ENCODE peak calls at places on chromosomes 4 and X, in eight cellular contexts. Y, N, X, J, G, R, K and W are unnamed samples.

GRCh38 chr4:15171725-15172124 is 169.4 kb downstream of the CPEB2 start:
- DNase-seq in Y (no peak), N (no peak), X (no peak), J (no peak), G (no peak), R (no peak), K (no peak), W (no peak)

GRCh38 chrX:153200462-153200861 is 21.4 kb downstream of the MAGEA1 start:
- DNase-seq in Y (no peak), N (no peak), X (no peak), J (no peak), G (no peak), R (no peak), K (no peak), W (no peak)

GRCh38 chr4:7335363-7336066 is 99.2 kb downstream of the PSAPL1 start:
- DNase-seq in Y (peak), N (peak), X (peak), J (peak), G (peak), R (peak), K (peak), W (peak)

GRCh38 chr4:159046683-159047082 is 56.2 kb upstream of the RAPGEF2 start:
- DNase-seq in Y (no peak), N (peak), X (no peak), J (no peak), G (no peak), R (no peak), K (no peak), W (no peak)

GRCh38 chr4:55346851-55347255 is 811 bp downstream of the SRD5A3 start:
- DNase-seq in Y (no peak), N (no peak), X (no peak), J (no peak), G (no peak), R (no peak), K (no peak), W (no peak)

GRCh38 chrX:104913348-104913747 is 307.1 kb downstream of the TEX13A start:
- DNase-seq in Y (peak), N (peak), X (peak), J (peak), G (peak), R (no peak), K (peak), W (peak)

GRCh38 chr4:160026720-160027119 is 923.8 kb downstream of the RAPGEF2 start:
- DNase-seq in Y (no peak), N (peak), X (peak), J (peak), G (no peak), R (peak), K (peak), W (no peak)

GRCh38 chr4:126957555-126958440 is 675.0 kb upstream of the INTU start:
- DNase-seq in Y (no peak), N (no peak), X (no peak), J (no peak), G (no peak), R (no peak), K (no peak), W (no peak)

GRCh38 chrX:136204571-136204970 is 46.6 kb downstream of the MAP7D3 start:
- DNase-seq in Y (peak), N (no peak), X (peak), J (peak), G (no peak), R (no peak), K (no peak), W (no peak)

GRCh38 chrX:154373340-154374306 is 811 bp downstream of the FLNA start:
- DNase-seq in Y (peak), N (peak), X (peak), J (peak), G (no peak), R (peak), K (no peak), W (no peak)

GRCh38 chrX:48905090-48905790 is 6.2 kb downstream of the SLC35A2 start:
- DNase-seq in Y (no peak), N (no peak), X (no peak), J (no peak), G (no peak), R (no peak), K (no peak), W (no peak)

GRCh38 chr4:126715067-126715466 is 917.7 kb upstream of the INTU start:
- DNase-seq in Y (no peak), N (no peak), X (no peak), J (peak), G (no peak), R (no peak), K (no peak), W (no peak)

GRCh38 chr4:124230268-124230667 is 482.3 kb downstream of the ANKRD50 start:
- DNase-seq in Y (no peak), N (no peak), X (peak), J (peak), G (no peak), R (no peak), K (no peak), W (no peak)

GRCh38 chr4:34200535-34200934 is 2043.8 kb downstream of the ARAP2 start:
- DNase-seq in Y (no peak), N (no peak), X (no peak), J (no peak), G (no peak), R (no peak), K (no peak), W (no peak)

GRCh38 chr4:176653406-176654220 is 139.1 kb downstream of the VEGFC start:
- DNase-seq in Y (no peak), N (no peak), X (no peak), J (no peak), G (no peak), R (no peak), K (no peak), W (no peak)

GRCh38 chrX:17944833-17945497 is 83.9 kb upstream of the RAI2 start:
- DNase-seq in Y (peak), N (peak), X (peak), J (peak), G (peak), R (no peak), K (peak), W (peak)

GRCh38 chr4:25795566-25796454 is 67.0 kb downstream of the SEL1L3 start:
- DNase-seq in Y (peak), N (peak), X (peak), J (peak), G (no peak), R (no peak), K (no peak), W (no peak)

GRCh38 chrX:74911494-74911893 is 13.8 kb downstream of the NEXMIF start:
- DNase-seq in Y (no peak), N (no peak), X (no peak), J (no peak), G (no peak), R (no peak), K (no peak), W (no peak)

GRCh38 chr4:126850286-126850685 is 782.5 kb upstream of the INTU start:
- DNase-seq in Y (no peak), N (peak), X (peak), J (no peak), G (peak), R (peak), K (no peak), W (no peak)

GRCh38 chrX:54473993-54474859 is 21.8 kb downstream of the FGD1 start:
- DNase-seq in Y (no peak), N (no peak), X (peak), J (no peak), G (no peak), R (no peak), K (no peak), W (no peak)

GRCh38 chr4:173436149-173436579 is 37.2 kb upstream of the SCRG1 start:
- DNase-seq in Y (peak), N (peak), X (no peak), J (peak), G (no peak), R (no peak), K (no peak), W (no peak)

GRCh38 chr4:111595456-111595855 is 549.8 kb upstream of the FAM241A start:
- DNase-seq in Y (no peak), N (no peak), X (no peak), J (no peak), G (no peak), R (no peak), K (no peak), W (no peak)

GRCh38 chrX:295136-295535 is 14.0 kb downstream of the PLCXD1 start:
- DNase-seq in Y (no peak), N (no peak), X (no peak), J (no peak), G (no peak), R (no peak), K (no peak), W (no peak)

GRCh38 chr4:122783301-122784215 is 43.1 kb upstream of the FGF2 start:
- DNase-seq in Y (peak), N (peak), X (peak), J (peak), G (no peak), R (peak), K (no peak), W (no peak)

GRCh38 chrX:40550069-40550468 is 30.7 kb upstream of the ATP6AP2 start:
- DNase-seq in Y (no peak), N (no peak), X (no peak), J (no peak), G (peak), R (no peak), K (no peak), W (no peak)

GRCh38 chr4:187547281-187547680 is 448.3 kb upstream of the ZFP42 start:
- DNase-seq in Y (no peak), N (peak), X (no peak), J (no peak), G (no peak), R (no peak), K (no peak), W (no peak)

GRCh38 chrX:67673741-67674274 is 130.0 kb downstream of the AR start:
- DNase-seq in Y (no peak), N (no peak), X (no peak), J (no peak), G (no peak), R (no peak), K (no peak), W (no peak)

DNA sequence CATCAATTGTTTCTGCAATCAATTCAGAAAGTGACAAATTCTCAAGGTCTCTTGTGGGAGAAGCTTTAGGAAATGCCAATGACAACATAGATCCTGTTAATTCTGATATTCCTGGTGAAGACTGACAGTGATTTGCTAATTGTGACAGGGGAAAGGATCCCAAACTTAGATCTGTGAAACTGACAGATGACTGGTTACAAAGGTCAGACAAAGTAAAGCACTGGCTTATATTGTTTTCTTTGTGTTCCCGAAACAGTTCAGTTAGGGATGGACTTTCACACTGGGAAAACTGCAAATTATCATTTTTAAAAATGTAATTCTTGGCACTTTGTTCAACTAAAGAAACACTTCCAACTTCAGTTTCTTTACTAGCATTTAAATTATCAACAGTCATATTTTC is 30.1 kb downstream of the NAT8L start:
- DNase-seq in Y (no peak), N (no peak), X (no peak), J (no peak), G (no peak), R (no peak), K (no peak), W (no peak)
- TF ChIP-seq CTCF in Y (no peak), N (no peak), X (no peak), J (no peak), G (no peak), R (no peak), K (no peak), W (no peak)

GRCh38 chr4:141131738-141132688 is 1.3 kb downstream of the RNF150 start:
- DNase-seq in Y (peak), N (peak), X (no peak), J (peak), G (no peak), R (no peak), K (no peak), W (no peak)
- TF ChIP-seq EZH2phosphoT487 in Y (peak), N (no peak), X (peak), J (no peak), G (no peak), R (no peak), K (no peak), W (no peak)

DNA sequence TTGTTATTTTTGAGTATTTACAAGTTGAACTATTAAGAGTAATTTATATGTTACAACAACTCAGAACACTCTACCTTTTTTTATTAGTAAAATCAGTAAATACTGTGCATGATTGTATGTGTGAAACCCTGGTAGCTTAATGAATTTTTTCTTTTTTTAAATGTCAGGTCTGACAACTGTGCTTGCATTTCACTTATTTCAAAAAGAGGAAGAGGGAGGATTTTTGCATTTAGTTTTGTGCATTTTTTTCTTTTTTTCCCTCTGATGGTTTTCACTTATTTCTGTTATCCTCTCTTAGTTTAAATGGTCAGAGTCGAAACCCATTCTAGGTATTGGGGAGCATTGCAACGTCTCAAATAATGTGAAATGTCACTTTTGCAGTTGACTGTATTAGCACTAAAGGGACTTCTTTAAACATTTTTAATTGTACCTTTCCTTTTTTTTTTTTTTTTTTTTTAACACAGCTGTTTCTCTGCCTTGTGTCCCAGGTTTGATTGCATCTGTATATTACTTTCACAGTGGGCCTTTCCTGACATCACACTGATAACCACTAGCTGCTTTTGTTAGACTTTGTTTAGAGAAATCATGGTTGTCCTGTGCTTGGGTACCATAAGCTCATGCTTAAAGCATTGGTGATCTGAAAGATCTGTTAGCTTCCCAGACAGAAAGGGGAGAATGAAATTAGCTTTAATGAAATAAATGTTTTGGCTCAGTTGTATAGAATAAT is 28.5 kb downstream of the MOB1B start:
- DNase-seq in Y (no peak), N (no peak), X (no peak), J (no peak), G (peak), R (no peak), K (no peak), W (peak)
- H3K4me3 ChIP-seq in Y (no peak), N (no peak), X (no peak), J (no peak), G (no peak), R (no peak), K (no peak), W (peak)

DNA sequence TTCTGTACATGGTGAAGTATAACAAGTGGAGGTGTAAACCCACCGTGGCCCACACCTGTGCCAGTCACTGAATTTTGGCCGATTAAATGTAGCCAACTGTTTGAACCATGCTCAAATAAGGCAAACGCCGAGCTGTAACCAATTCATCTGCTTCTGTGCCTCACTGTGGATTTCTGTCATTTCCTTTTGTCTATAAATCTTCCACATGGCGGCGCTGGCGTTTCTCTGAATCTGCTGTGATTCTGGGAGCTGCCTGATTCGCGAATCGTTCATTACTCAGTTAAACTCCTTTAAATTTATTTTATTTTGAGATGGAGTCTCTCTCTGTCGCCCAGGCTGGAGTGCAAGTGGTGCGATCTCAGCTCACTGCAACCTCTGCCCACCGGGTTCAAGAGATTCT is 19.2 kb downstream of the SUPT20HL2 start:
- DNase-seq in Y (peak), N (peak), X (peak), J (peak), G (peak), R (no peak), K (no peak), W (peak)
- TF ChIP-seq CTCF in Y (peak), N (peak), X (peak), J (peak), G (peak), R (no peak), K (peak), W (peak)

GRCh38 chr4:133565379-133565778 is 416.3 kb downstream of the PCDH10 start:
- DNase-seq in Y (no peak), N (peak), X (peak), J (no peak), G (no peak), R (no peak), K (no peak), W (no peak)
- TF ChIP-seq EZH2phosphoT487 in Y (no peak), N (no peak), X (no peak), J (no peak), G (no peak), R (no peak), K (no peak), W (no peak)